ENCODE peak calls at places on chromosomes 5 and 9, in five cellular contexts. X is pons, M is GM23248, N is astrocyte of the spinal cord, W is anterior cingulate cortex. A is an unnamed sample.

GRCh38 chr5:97550164-97550563 is 367.1 kb upstream of the RIOK2 start:
- DNase-seq in N (peak; percentile 35), M (peak; percentile 84), W (no peak), X (peak; percentile 91), A (no peak)

GRCh38 chr9:84697494-84698114 is 28.1 kb downstream of the NTRK2 start:
- DNase-seq in M (peak; percentile 68), N (peak; percentile 72), W (no peak), X (no peak), A (peak; percentile 28)

GRCh38 chr5:6557807-6558575 is 74.9 kb downstream of the NSUN2 start:
- DNase-seq in W (no peak), X (no peak), N (no peak), M (no peak), A (no peak)

GRCh38 chr5:80565330-80565729 is 4.8 kb downstream of the ANKRD34B start:
- DNase-seq in X (no peak), W (no peak), N (no peak), M (no peak), A (no peak)

GRCh38 chr5:6256901-6257300 is 121.4 kb downstream of the MED10 start:
- DNase-seq in M (no peak), W (no peak), N (no peak), X (no peak), A (no peak)

GRCh38 chr9:105957830-105958229 is 263.5 kb downstream of the TMEM38B start:
- DNase-seq in X (no peak), N (peak; percentile 15), W (no peak), M (no peak), A (no peak)

GRCh38 chr9:79975471-79976316 is 403.9 kb downstream of the TLE4 start:
- DNase-seq in X (peak; percentile 66), W (peak; percentile 2), N (no peak), M (no peak), A (no peak)

GRCh38 chr5:164235176-164235914 is 729.9 kb downstream of the MAT2B start:
- DNase-seq in N (peak; percentile 90), W (no peak), X (no peak), M (peak; percentile 2), A (no peak)

GRCh38 chr9:130378875-130379648 is 65.7 kb upstream of the ASS1 start:
- DNase-seq in M (no peak), N (no peak), W (no peak), X (no peak), A (no peak)

GRCh38 chr5:35417040-35417439 is 186.8 kb upstream of the PRLR start:
- DNase-seq in N (no peak), M (no peak), X (no peak), W (no peak), A (no peak)

GRCh38 chr9:4420351-4420750 is 69.9 kb upstream of the SLC1A1 start:
- DNase-seq in N (no peak), X (no peak), M (no peak), W (no peak), A (no peak)

GRCh38 chr5:119255571-119256356 is 100.1 kb upstream of the TNFAIP8 start:
- DNase-seq in N (no peak), M (peak; percentile 21), W (no peak), X (no peak), A (no peak)

GRCh38 chr9:126722922-126723806 is 81.7 kb upstream of the ZBTB43 start:
- DNase-seq in N (no peak), W (peak; percentile 50), M (peak; percentile 22), X (no peak), A (no peak)

GRCh38 chr9:132460240-132460639 is 50.2 kb downstream of the CFAP77 start:
- DNase-seq in X (no peak), W (no peak), M (no peak), N (no peak), A (no peak)

GRCh38 chr9:87888501-87888900 is 5.8 kb downstream of the SPATA31E1 start:
- DNase-seq in W (no peak), X (no peak), M (no peak), N (no peak), A (no peak)